ENCODE peak calls at places on chromosome 15, in six cellular contexts. L, K, M, F, S and I are unnamed samples.

GRCh38 chr15:25171856-25172687 is 217.3 kb downstream of the SNRPN start:
- DNase-seq in L (no peak), K (no peak), M (peak), F (no peak), S (no peak), I (no peak)

GRCh38 chr15:88342666-88343065 is 86.1 kb upstream of the NTRK3 start:
- DNase-seq in L (no peak), K (no peak), M (no peak), F (no peak), S (peak), I (no peak)

GRCh38 chr15:22257047-22257667 is 176.8 kb downstream of the OR4M2 start:
- DNase-seq in L (no peak), K (no peak), M (peak), F (no peak), S (no peak), I (no peak)

GRCh38 chr15:49435201-49435600 is 12.2 kb downstream of the FGF7 start:
- DNase-seq in L (no peak), K (no peak), M (no peak), F (no peak), S (no peak), I (no peak)

GRCh38 chr15:95017950-95018349 is 786.6 kb downstream of the MCTP2 start:
- DNase-seq in L (no peak), K (no peak), M (peak), F (peak), S (no peak), I (no peak)

GRCh38 chr15:52857471-52857870 is 67.3 kb upstream of the ONECUT1 start:
- DNase-seq in L (no peak), K (no peak), M (no peak), F (peak), S (no peak), I (no peak)

GRCh38 chr15:101803676-101804075 is 367 bp downstream of the OR4F6 start:
- DNase-seq in L (no peak), K (no peak), M (no peak), F (no peak), S (no peak), I (no peak)

GRCh38 chr15:99507732-99508571 is 57.8 kb upstream of the MEF2A start:
- DNase-seq in L (no peak), K (no peak), M (no peak), F (no peak), S (peak), I (no peak)

GRCh38 chr15:43529587-43530345 is 12.4 kb downstream of the MAP1A start:
- DNase-seq in L (no peak), K (no peak), M (peak), F (no peak), S (no peak), I (no peak)

GRCh38 chr15:75921732-75922703 is 18.3 kb downstream of the FBXO22 start:
- DNase-seq in L (no peak), K (no peak), M (no peak), F (peak), S (peak), I (no peak)

GRCh38 chr15:65981837-65982696 is 112.8 kb downstream of the RAB11A start:
- DNase-seq in L (peak), K (peak), M (no peak), F (peak), S (no peak), I (peak)

GRCh38 chr15:67741313-67741712 is 84.0 kb upstream of the SKOR1 start:
- DNase-seq in L (no peak), K (no peak), M (no peak), F (peak), S (no peak), I (no peak)

GRCh38 chr15:76012021-76012551 is at the start of gene NRG4:
- DNase-seq in L (no peak), K (no peak), M (peak), F (peak), S (no peak), I (no peak)

GRCh38 chr15:57872281-57873010 is 165.9 kb downstream of the POLR2M start:
- DNase-seq in L (no peak), K (no peak), M (no peak), F (no peak), S (no peak), I (no peak)

GRCh38 chr15:23570466-23570865 is 5.0 kb downstream of the MKRN3 start:
- DNase-seq in L (no peak), K (no peak), M (no peak), F (no peak), S (no peak), I (no peak)

GRCh38 chr15:47514251-47514652 is 203.1 kb upstream of the SEMA6D start:
- DNase-seq in L (no peak), K (no peak), M (no peak), F (peak), S (peak), I (no peak)

GRCh38 chr15:25860885-25861866 is 2.0 kb downstream of the ATP10A start:
- DNase-seq in L (no peak), K (no peak), M (no peak), F (no peak), S (peak), I (no peak)

GRCh38 chr15:44183363-44183762 is 11.7 kb downstream of the FRMD5 start:
- DNase-seq in L (no peak), K (no peak), M (no peak), F (no peak), S (no peak), I (no peak)

GRCh38 chr15:37582852-37583251 is 351.6 kb upstream of the TMCO5A start:
- DNase-seq in L (no peak), K (no peak), M (no peak), F (no peak), S (no peak), I (no peak)

GRCh38 chr15:70541511-70541910 is 221.8 kb downstream of the UACA start:
- DNase-seq in L (no peak), K (no peak), M (no peak), F (no peak), S (no peak), I (no peak)

GRCh38 chr15:90203922-90204321 is 2.8 kb downstream of the SEMA4B start:
- DNase-seq in L (no peak), K (no peak), M (no peak), F (no peak), S (no peak), I (no peak)

GRCh38 chr15:89174476-89174875 is 46.9 kb downstream of the RLBP1 start:
- DNase-seq in L (no peak), K (no peak), M (no peak), F (no peak), S (no peak), I (no peak)

GRCh38 chr15:95266481-95267061 is 1035.2 kb downstream of the MCTP2 start:
- DNase-seq in L (no peak), K (no peak), M (no peak), F (no peak), S (peak), I (no peak)

GRCh38 chr15:43769584-43770228 is 7.1 kb downstream of the ELL3 start:
- DNase-seq in L (peak), K (peak), M (no peak), F (peak), S (peak), I (peak)

GRCh38 chr15:67914537-67915373 is 74.9 kb upstream of the RNU6-1 start:
- DNase-seq in L (no peak), K (no peak), M (peak), F (no peak), S (no peak), I (no peak)